ENCODE peak calls at places on chromosomes 11 and 22, in six cellular contexts. One of them, this sample, is unnamed.

GRCh38 chr11:66878554-66878953 is 21.7 kb downstream of the LRFN4 start:
- DNase-seq in HL-60: no peak
- DNase-seq in HuH-7: no peak
- DNase-seq in kidney tubule cell: no peak
- DNase-seq in Peyer's patch: no peak
- DNase-seq in SW480: no peak
- DNase-seq in this sample: no peak

GRCh38 chr22:48706934-48707748 is 1120.5 kb downstream of the BRD1 start:
- DNase-seq in HL-60: no peak
- DNase-seq in HuH-7: no peak
- DNase-seq in kidney tubule cell: no peak
- DNase-seq in Peyer's patch: no peak
- DNase-seq in SW480: no peak
- DNase-seq in this sample: no peak

GRCh38 chr22:38782402-38783094 is 11.4 kb downstream of the DNAL4 start:
- DNase-seq in HL-60: peak
- DNase-seq in HuH-7: no peak
- DNase-seq in kidney tubule cell: no peak
- DNase-seq in Peyer's patch: no peak
- DNase-seq in SW480: no peak
- DNase-seq in this sample: no peak

GRCh38 chr11:74559110-74559933 is 33.1 kb upstream of the POLD3 start:
- DNase-seq in HL-60: no peak
- DNase-seq in HuH-7: no peak
- DNase-seq in kidney tubule cell: no peak
- DNase-seq in Peyer's patch: no peak
- DNase-seq in SW480: no peak
- DNase-seq in this sample: no peak

GRCh38 chr11:78539566-78539965 is 35.1 kb downstream of the NARS2 start:
- DNase-seq in HL-60: no peak
- DNase-seq in HuH-7: no peak
- DNase-seq in kidney tubule cell: no peak
- DNase-seq in Peyer's patch: no peak
- DNase-seq in SW480: no peak
- DNase-seq in this sample: no peak

GRCh38 chr22:45335854-45336492 is 26.2 kb downstream of the FAM118A start:
- DNase-seq in HL-60: no peak
- DNase-seq in HuH-7: no peak
- DNase-seq in kidney tubule cell: no peak
- DNase-seq in Peyer's patch: no peak
- DNase-seq in SW480: no peak
- DNase-seq in this sample: no peak

GRCh38 chr11:74926304-74927030 is 22.4 kb downstream of the XRRA1 start:
- DNase-seq in HL-60: no peak
- DNase-seq in HuH-7: no peak
- DNase-seq in kidney tubule cell: peak
- DNase-seq in Peyer's patch: no peak
- DNase-seq in SW480: peak
- DNase-seq in this sample: no peak

GRCh38 chr11:123300874-123301695 is 106.0 kb upstream of the CLMP start:
- DNase-seq in HL-60: peak
- DNase-seq in HuH-7: no peak
- DNase-seq in kidney tubule cell: peak
- DNase-seq in Peyer's patch: no peak
- DNase-seq in SW480: no peak
- DNase-seq in this sample: no peak

GRCh38 chr22:45246060-45246985 is 5.6 kb upstream of the KIAA0930 start:
- DNase-seq in HL-60: no peak
- DNase-seq in HuH-7: peak
- DNase-seq in kidney tubule cell: peak
- DNase-seq in Peyer's patch: peak
- DNase-seq in SW480: peak
- DNase-seq in this sample: no peak

GRCh38 chr11:76598426-76598839 is 72.1 kb downstream of the LRRC32 start:
- DNase-seq in HL-60: peak
- DNase-seq in HuH-7: peak
- DNase-seq in kidney tubule cell: peak
- DNase-seq in Peyer's patch: peak
- DNase-seq in SW480: peak
- DNase-seq in this sample: peak

GRCh38 chr22:43878831-43879550 is 12.8 kb downstream of the PNPLA5 start:
- DNase-seq in HL-60: no peak
- DNase-seq in HuH-7: no peak
- DNase-seq in kidney tubule cell: no peak
- DNase-seq in Peyer's patch: no peak
- DNase-seq in SW480: no peak
- DNase-seq in this sample: no peak

GRCh38 chr22:49230194-49230577 is 597.5 kb downstream of the BRD1 start:
- DNase-seq in HL-60: no peak
- DNase-seq in HuH-7: peak
- DNase-seq in kidney tubule cell: no peak
- DNase-seq in Peyer's patch: no peak
- DNase-seq in SW480: no peak
- DNase-seq in this sample: no peak

GRCh38 chr11:9037046-9037780 is 33.4 kb upstream of the NRIP3 start:
- DNase-seq in HL-60: no peak
- DNase-seq in HuH-7: no peak
- DNase-seq in kidney tubule cell: no peak
- DNase-seq in Peyer's patch: no peak
- DNase-seq in SW480: no peak
- DNase-seq in this sample: no peak

GRCh38 chr11:123173040-123173855 is 21.8 kb downstream of the CLMP start:
- DNase-seq in HL-60: no peak
- DNase-seq in HuH-7: no peak
- DNase-seq in kidney tubule cell: peak
- DNase-seq in Peyer's patch: no peak
- DNase-seq in SW480: peak
- DNase-seq in this sample: no peak

GRCh38 chr22:37370306-37370979 is 56.8 kb downstream of the ELFN2 start:
- DNase-seq in HL-60: peak
- DNase-seq in HuH-7: no peak
- DNase-seq in kidney tubule cell: no peak
- DNase-seq in Peyer's patch: peak
- DNase-seq in SW480: no peak
- DNase-seq in this sample: no peak

GRCh38 chr11:3944198-3944597 is 88.7 kb downstream of the STIM1 start:
- DNase-seq in HL-60: no peak
- DNase-seq in HuH-7: no peak
- DNase-seq in kidney tubule cell: peak
- DNase-seq in Peyer's patch: no peak
- DNase-seq in SW480: no peak
- DNase-seq in this sample: no peak

GRCh38 chr11:69385466-69385820 is 91.5 kb downstream of the MYEOV start:
- DNase-seq in HL-60: no peak
- DNase-seq in HuH-7: no peak
- DNase-seq in kidney tubule cell: no peak
- DNase-seq in Peyer's patch: peak
- DNase-seq in SW480: no peak
- DNase-seq in this sample: no peak

GRCh38 chr11:63738720-63739360 is 29.7 kb downstream of the ZFTA start:
- DNase-seq in HL-60: peak
- DNase-seq in HuH-7: no peak
- DNase-seq in kidney tubule cell: peak
- DNase-seq in Peyer's patch: peak
- DNase-seq in SW480: peak
- DNase-seq in this sample: peak

GRCh38 chr11:80280737-80281136 is 839.9 kb upstream of the TENM4 start:
- DNase-seq in HL-60: no peak
- DNase-seq in HuH-7: no peak
- DNase-seq in kidney tubule cell: no peak
- DNase-seq in Peyer's patch: no peak
- DNase-seq in SW480: no peak
- DNase-seq in this sample: no peak

GRCh38 chr11:13208921-13209320 is 68.7 kb upstream of the BMAL1 start:
- DNase-seq in HL-60: no peak
- DNase-seq in HuH-7: no peak
- DNase-seq in kidney tubule cell: no peak
- DNase-seq in Peyer's patch: no peak
- DNase-seq in SW480: no peak
- DNase-seq in this sample: no peak

GRCh38 chr22:44063462-44064371 is 39.6 kb downstream of the PARVB start:
- DNase-seq in HL-60: no peak
- DNase-seq in HuH-7: no peak
- DNase-seq in kidney tubule cell: no peak
- DNase-seq in Peyer's patch: peak
- DNase-seq in SW480: no peak
- DNase-seq in this sample: no peak

GRCh38 chr11:17839973-17840611 is 105.5 kb downstream of the KCNC1 start:
- DNase-seq in HL-60: no peak
- DNase-seq in HuH-7: no peak
- DNase-seq in kidney tubule cell: peak
- DNase-seq in Peyer's patch: no peak
- DNase-seq in SW480: peak
- DNase-seq in this sample: no peak

GRCh38 chr22:21917206-21917958 is 35.3 kb downstream of the PPM1F start:
- DNase-seq in HL-60: no peak
- DNase-seq in HuH-7: no peak
- DNase-seq in kidney tubule cell: no peak
- DNase-seq in Peyer's patch: no peak
- DNase-seq in SW480: no peak
- DNase-seq in this sample: no peak

GRCh38 chr11:100003985-100004384 is 683.1 kb upstream of the ARHGAP42 start:
- DNase-seq in HL-60: no peak
- DNase-seq in HuH-7: no peak
- DNase-seq in kidney tubule cell: no peak
- DNase-seq in Peyer's patch: no peak
- DNase-seq in SW480: no peak
- DNase-seq in this sample: no peak

GRCh38 chr11:21560466-21560975 is 632.4 kb upstream of the ANO5 start:
- DNase-seq in HL-60: no peak
- DNase-seq in HuH-7: no peak
- DNase-seq in kidney tubule cell: no peak
- DNase-seq in Peyer's patch: no peak
- DNase-seq in SW480: no peak
- DNase-seq in this sample: no peak

GRCh38 chr22:32646476-32646875 is 155.0 kb upstream of the TIMP3 start:
- DNase-seq in HL-60: no peak
- DNase-seq in HuH-7: no peak
- DNase-seq in kidney tubule cell: no peak
- DNase-seq in Peyer's patch: no peak
- DNase-seq in SW480: no peak
- DNase-seq in this sample: no peak

GRCh38 chr22:46149998-46150549 is at the start of gene PPARA:
- DNase-seq in HL-60: peak
- DNase-seq in HuH-7: peak
- DNase-seq in kidney tubule cell: peak
- DNase-seq in Peyer's patch: peak
- DNase-seq in SW480: peak
- DNase-seq in this sample: peak

GRCh38 chr11:131408011-131408640 is 37.7 kb downstream of the NTM start:
- DNase-seq in HL-60: peak
- DNase-seq in HuH-7: peak
- DNase-seq in kidney tubule cell: peak
- DNase-seq in Peyer's patch: peak
- DNase-seq in SW480: peak
- DNase-seq in this sample: peak

GRCh38 chr11:65883786-65884715 is 4.2 kb downstream of the FIBP start:
- DNase-seq in HL-60: no peak
- DNase-seq in HuH-7: no peak
- DNase-seq in kidney tubule cell: no peak
- DNase-seq in Peyer's patch: no peak
- DNase-seq in SW480: no peak
- DNase-seq in this sample: no peak

GRCh38 chr11:130418756-130419155 is 9.7 kb downstream of the ADAMTS8 start:
- DNase-seq in HL-60: no peak
- DNase-seq in HuH-7: no peak
- DNase-seq in kidney tubule cell: no peak
- DNase-seq in Peyer's patch: no peak
- DNase-seq in SW480: peak
- DNase-seq in this sample: no peak

GRCh38 chr22:36856792-36857135 is 4.0 kb upstream of the NCF4 start:
- DNase-seq in HL-60: no peak
- DNase-seq in HuH-7: no peak
- DNase-seq in kidney tubule cell: no peak
- DNase-seq in Peyer's patch: no peak
- DNase-seq in SW480: no peak
- DNase-seq in this sample: no peak

This sample was measured in KG1.